ENCODE peak calls at places on chromosome 20, in eight cellular contexts. V is IMR-90; L is prostate gland; M is CD4-positive, CD25-positive, alpha-beta regulatory T cell; D is astrocyte; F is kidney; I is RWPE2; Q is left lung. O is an unnamed sample.
A peak's percentile ranks its signal among the peaks of the same experiment; 100 is the strongest.

GRCh38 chr20:51536116-51537069 is 6.1 kb downstream of the NFATC2 start:
- DNase-seq in V (no peak), L (no peak), M (no peak), D (no peak), F (no peak), I (no peak), Q (no peak), O (no peak)

GRCh38 chr20:7866279-7866678 is 74.0 kb downstream of the HAO1 start:
- DNase-seq in V (no peak), L (no peak), M (no peak), D (no peak), F (no peak), I (no peak), Q (no peak), O (no peak)

GRCh38 chr20:39862613-39863012 is 826.4 kb downstream of the MAFB start:
- DNase-seq in V (no peak), L (no peak), M (no peak), D (no peak), F (no peak), I (no peak), Q (no peak), O (no peak)

GRCh38 chr20:47455133-47456040 is 46.3 kb upstream of the NCOA3 start:
- DNase-seq in V (no peak), L (peak; percentile 58), M (no peak), D (no peak), F (peak; percentile 7), I (no peak), Q (no peak), O (no peak)

GRCh38 chr20:54469293-54469692 is 6.1 kb upstream of the DOK5 start:
- DNase-seq in V (no peak), L (no peak), M (no peak), D (no peak), F (no peak), I (no peak), Q (no peak), O (no peak)

GRCh38 chr20:32234135-32234808 is 26.6 kb downstream of the POFUT1 start:
- DNase-seq in V (no peak), L (no peak), M (no peak), D (no peak), F (no peak), I (no peak), Q (no peak), O (no peak)

GRCh38 chr20:57849126-57849867 is 139.5 kb upstream of the PMEPA1 start:
- DNase-seq in V (no peak), L (no peak), M (no peak), D (peak; percentile 38), F (peak; percentile 12), I (no peak), Q (no peak), O (no peak)

GRCh38 chr20:4247898-4248858 is 232.8 kb upstream of the RNF24 start:
- DNase-seq in V (no peak), L (no peak), M (no peak), D (no peak), F (no peak), I (no peak), Q (no peak), O (no peak)

GRCh38 chr20:24007073-24007595 is 18.6 kb upstream of the GGTLC1 start:
- DNase-seq in V (no peak), L (no peak), M (no peak), D (no peak), F (no peak), I (no peak), Q (no peak), O (no peak)

GRCh38 chr20:5147193-5147592 is 20.4 kb downstream of the CDS2 start:
- DNase-seq in V (no peak), L (no peak), M (no peak), D (no peak), F (no peak), I (no peak), Q (no peak), O (no peak)

GRCh38 chr20:13142143-13142542 is 78.9 kb upstream of the ISM1 start:
- DNase-seq in V (no peak), L (no peak), M (no peak), D (no peak), F (no peak), I (no peak), Q (no peak), O (no peak)

GRCh38 chr20:16104783-16105182 is 468.5 kb downstream of the KIF16B start:
- DNase-seq in V (no peak), L (no peak), M (no peak), D (no peak), F (no peak), I (no peak), Q (no peak), O (no peak)

GRCh38 chr20:11234181-11234969 is 560.6 kb upstream of the JAG1 start:
- DNase-seq in V (peak; percentile 16), L (no peak), M (no peak), D (no peak), F (no peak), I (no peak), Q (no peak), O (no peak)

GRCh38 chr20:8228315-8228714 is 96.2 kb downstream of the PLCB1 start:
- DNase-seq in V (no peak), L (no peak), M (no peak), D (no peak), F (peak; percentile 51), I (no peak), Q (no peak), O (no peak)

GRCh38 chr20:47713941-47714450 is 71.3 kb downstream of the SULF2 start:
- DNase-seq in V (peak; percentile 27), L (no peak), M (no peak), D (no peak), F (peak; percentile 85), I (no peak), Q (no peak), O (peak; percentile 76)

GRCh38 chr20:5328228-5328627 is 11.5 kb upstream of the PROKR2 start:
- DNase-seq in V (no peak), L (no peak), M (no peak), D (no peak), F (no peak), I (no peak), Q (no peak), O (no peak)

DNA sequence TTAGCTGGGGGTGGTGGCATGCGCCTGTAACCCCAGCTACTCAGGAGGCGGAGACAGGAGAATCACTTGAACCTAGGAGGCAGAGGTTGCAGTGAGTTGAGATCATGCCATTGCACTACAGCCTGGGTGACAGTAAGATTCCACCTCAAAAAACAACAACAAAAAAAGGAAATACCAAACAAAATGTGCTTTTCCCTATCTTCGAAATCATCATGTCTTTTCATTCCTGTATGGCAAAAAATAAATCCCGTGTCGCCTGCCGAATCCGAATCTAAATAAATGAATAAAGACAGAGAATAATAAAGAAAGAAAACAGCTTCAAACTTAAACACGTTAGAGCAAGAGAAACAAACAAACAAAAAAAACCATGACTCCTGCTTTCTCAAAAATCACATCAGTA is 11.8 kb downstream of the B4GALT5 start:
- DNase-seq in V (no peak), L (no peak), M (no peak), D (no peak), F (no peak), I (no peak), Q (no peak), O (no peak)
- H3K4me3 ChIP-seq in V (no peak overlapping the region), L (no peak overlapping the region), M (no peak overlapping the region), D (no peak overlapping the region), F (no peak overlapping the region), I (no peak overlapping the region), Q (no peak overlapping the region), O (no peak overlapping the region)

DNA sequence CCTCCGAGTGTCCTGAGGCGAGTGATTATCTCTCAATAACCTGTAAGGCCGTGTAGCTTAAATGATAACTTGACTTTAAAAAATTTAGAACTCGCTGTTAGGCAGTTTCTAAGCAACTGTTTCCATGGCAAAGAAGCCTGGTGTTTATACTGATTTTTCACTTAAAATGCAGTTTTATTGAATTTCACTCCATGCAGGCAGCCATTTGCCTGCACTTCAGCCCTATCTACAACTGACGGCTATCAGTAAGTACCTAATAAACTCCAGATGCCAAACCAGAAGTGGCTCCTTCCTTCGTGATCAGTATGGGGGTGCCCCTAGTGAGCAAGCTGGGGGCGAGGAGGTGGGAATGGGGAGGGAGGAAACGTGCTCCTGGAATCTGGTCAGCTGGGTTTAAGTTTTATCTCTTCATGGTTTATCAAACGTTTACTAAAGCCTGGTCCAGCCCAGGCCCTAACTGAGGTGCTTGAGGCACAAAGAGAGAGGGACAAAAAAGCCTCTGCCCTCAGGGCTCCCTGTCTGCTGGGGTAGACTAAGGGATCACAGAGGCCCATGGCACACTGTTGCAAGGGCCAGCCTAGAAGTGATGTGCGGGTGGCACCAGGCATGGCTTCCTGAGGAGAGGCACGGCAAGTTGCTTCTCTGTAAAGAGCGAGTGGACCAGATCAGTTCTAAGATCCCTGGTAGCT is 45.5 kb downstream of the TTI1 start:
- DNase-seq in V (no peak), L (no peak), M (no peak), D (no peak), F (no peak), I (no peak), Q (no peak), O (no peak)
- H3K4me1 ChIP-seq in V (peaks cover 16% of the 10 kb centered on the region), L (peaks cover 27% of the 10 kb centered on the region), M (no peaks in the 10 kb centered on the region), D (peaks cover 41% of the 10 kb centered on the region), F (peaks cover 14% of the 10 kb centered on the region), I (peaks cover 36% of the 10 kb centered on the region), Q (peaks cover 63% of the 10 kb centered on the region), O (peaks cover 29% of the 10 kb centered on the region)

GRCh38 chr20:62627901-62628612 is 14.2 kb upstream of the SLCO4A1 start:
- DNase-seq in V (peak; percentile 29), L (no peak), M (no peak), D (peak; percentile 49), F (peak; percentile 92), I (no peak), Q (no peak), O (no peak)

GRCh38 chr20:62629864-62630470 is 12.3 kb upstream of the SLCO4A1 start:
- DNase-seq in V (no peak), L (no peak), M (no peak), D (no peak), F (no peak), I (no peak), Q (no peak), O (no peak)

GRCh38 chr20:62625921-62626547 is 16.3 kb upstream of the SLCO4A1 start:
- DNase-seq in V (no peak), L (no peak), M (no peak), D (no peak), F (peak; percentile 77), I (no peak), Q (no peak), O (no peak)

GRCh38 chr20:62631336-62632317 is 10.7 kb upstream of the SLCO4A1 start:
- DNase-seq in V (no peak), L (no peak), M (no peak), D (no peak), F (no peak), I (no peak), Q (no peak), O (no peak)

GRCh38 chr20:62628691-62629090 is 13.6 kb upstream of the SLCO4A1 start:
- DNase-seq in V (peak; percentile 13), L (no peak), M (no peak), D (no peak), F (no peak), I (no peak), Q (no peak), O (no peak)
- H3K4me3 ChIP-seq in V (no peak overlapping the region), L (no peak overlapping the region), M (no peak overlapping the region), D (no peak overlapping the region), F (no peak overlapping the region), I (no peak overlapping the region), Q (no peak overlapping the region), O (no peak overlapping the region)

GRCh38 chr20:61120595-61121515 is 131.2 kb upstream of the CDH4 start:
- DNase-seq in V (peak; percentile 69), L (peak; percentile 26), M (peak; percentile 40), D (peak; percentile 48), F (no peak), I (peak; percentile 91), Q (no peak), O (no peak)
- H3K4me1 ChIP-seq in V (no peaks in the 10 kb centered on the region), L (no peaks in the 10 kb centered on the region), M (no peaks in the 10 kb centered on the region), D (peaks cover 19% of the 10 kb centered on the region), F (no peaks in the 10 kb centered on the region), I (peaks cover 24% of the 10 kb centered on the region), Q (peaks cover 3% of the 10 kb centered on the region), O (no peaks in the 10 kb centered on the region)

GRCh38 chr20:22305391-22305790 is 279.0 kb downstream of the FOXA2 start:
- DNase-seq in V (no peak), L (no peak), M (no peak), D (no peak), F (no peak), I (no peak), Q (no peak), O (no peak)
- H3K4me3 ChIP-seq in V (no peak overlapping the region), L (no peak overlapping the region), M (no peak overlapping the region), D (no peak overlapping the region), F (no peak overlapping the region), I (no peak overlapping the region), Q (no peak overlapping the region), O (no peak overlapping the region)

O was measured in suprapubic skin.